ENCODE peak calls at places on chromosomes 16 and 17, in ten cellular contexts. F is T-cell, O is right atrium auricular region, G is cardiac muscle cell, L is Daoy, Q is ACHN, P is COR-L47, A is anterior cingulate cortex, K is activated T-cell treated with anti-CD3 and anti-CD28 coated beads for 48 hours, H is WTC11. V is an unnamed sample.

GRCh38 chr16:9256196-9256595 is 164.8 kb downstream of the HAPSTR1 start:
- DNase-seq in A (no peak), P (no peak), G (peak; percentile 43), K (peak; percentile 35), L (peak; percentile 24), O (no peak), F (no peak), Q (peak; percentile 51), H (peak; percentile 90), V (peak; percentile 1)

GRCh38 chr16:68345351-68345810 is 34.6 kb downstream of the PRMT7 start:
- DNase-seq in P (no peak), K (no peak), O (no peak), A (no peak), H (no peak), L (no peak), Q (no peak), G (no peak), F (no peak), V (no peak)

GRCh38 chr16:57477531-57478202 is 8.6 kb downstream of the DOK4 start:
- DNase-seq in O (no peak), L (no peak), K (no peak), P (no peak), F (no peak), A (no peak), H (peak; percentile 44), G (peak; percentile 46), Q (no peak), V (no peak)

GRCh38 chr16:21101631-21102420 is 48.8 kb downstream of the DNAH3 start:
- DNase-seq in P (no peak), A (no peak), O (peak; percentile 56), G (peak; percentile 62), F (no peak), K (peak; percentile 27), L (peak; percentile 15), Q (peak; percentile 55), H (peak; percentile 48), V (no peak)

GRCh38 chr16:10668322-10669045 is 26.2 kb downstream of the TEKT5 start:
- DNase-seq in H (peak; percentile 65), G (peak; percentile 10), L (peak; percentile 28), F (no peak), K (no peak), A (no peak), Q (peak; percentile 51), O (no peak), P (no peak), V (peak; percentile 5)

GRCh38 chr17:74523308-74523707 is 8.0 kb downstream of the CD300LB start:
- DNase-seq in P (no peak), O (peak; percentile 28), H (no peak), A (no peak), Q (no peak), L (no peak), F (no peak), K (no peak), G (no peak), V (no peak)

GRCh38 chr16:23852794-23853562 is 17.2 kb downstream of the PRKCB start:
- DNase-seq in K (no peak), F (no peak), H (no peak), A (no peak), L (no peak), G (no peak), P (no peak), Q (no peak), O (no peak), V (no peak)

GRCh38 chr17:8430966-8431365 is 4.7 kb upstream of the NDEL1 start:
- DNase-seq in O (peak; percentile 94), Q (no peak), P (no peak), G (no peak), H (no peak), K (no peak), A (no peak), F (no peak), L (peak; percentile 88), V (no peak)

GRCh38 chr16:12097523-12098428 is 121.2 kb downstream of the SNX29 start:
- DNase-seq in O (peak; percentile 65), F (no peak), A (peak; percentile 37), P (no peak), K (no peak), Q (no peak), H (no peak), L (no peak), G (no peak), V (no peak)

GRCh38 chr16:72819345-72819744 is 228.6 kb downstream of the ZFHX3 start:
- DNase-seq in H (no peak), Q (peak; percentile 89), G (no peak), A (no peak), O (no peak), K (no peak), F (no peak), L (peak; percentile 66), P (no peak), V (no peak)

GRCh38 chr16:30144917-30145316 is 21.9 kb upstream of the MAPK3 start:
- DNase-seq in A (no peak), Q (no peak), F (no peak), K (no peak), P (no peak), L (no peak), G (no peak), H (no peak), O (no peak), V (no peak)

GRCh38 chr17:82217530-82218204 is 5.0 kb upstream of the CCDC57 start:
- DNase-seq in G (no peak), H (no peak), L (peak; percentile 91), A (no peak), F (no peak), K (no peak), P (no peak), Q (peak; percentile 90), O (no peak), V (no peak)

GRCh38 chr17:51608251-51608933 is 348.0 kb downstream of the UTP18 start:
- DNase-seq in F (no peak), O (no peak), K (no peak), A (no peak), L (no peak), Q (no peak), G (no peak), P (no peak), H (no peak), V (no peak)

GRCh38 chr16:52492789-52493357 is 54.1 kb downstream of the TOX3 start:
- DNase-seq in G (no peak), L (no peak), F (no peak), P (no peak), K (no peak), H (no peak), O (no peak), A (no peak), Q (no peak), V (no peak)

GRCh38 chr17:82134101-82134500 is 36.1 kb upstream of the FASN start:
- DNase-seq in Q (no peak), H (no peak), A (no peak), K (no peak), P (peak; percentile 80), O (peak; percentile 70), G (no peak), F (no peak), L (no peak), V (no peak)